ENCODE peak calls at places on chromosomes 11 and 22, in nine cellular contexts. H is spleen, N is neural progenitor cell, X is upper lobe of left lung, M is cardiac muscle cell, V is uterus, W is fibroblast of lung, Y is heart left ventricle, F is heart right ventricle. A is an unnamed sample. For H3K4me1, the result is how much of the 10 kb centered on the place peaks cover.

GRCh38 chr11:103904324-103904667 is 132.1 kb upstream of the DDI1 start:
- DNase-seq in Y (no peak), W (no peak), N (no peak), X (no peak), H (no peak), V (no peak), F (no peak), M (no peak), A (no peak)

GRCh38 chr22:28029201-28029948 is 110.3 kb upstream of the PITPNB start:
- DNase-seq in W (peak), H (peak), V (peak), F (peak), N (no peak), X (no peak), Y (peak), M (no peak), A (peak)

GRCh38 chr11:113884361-113884836 is 9.0 kb upstream of the USP28 start:
- DNase-seq in F (no peak), M (no peak), W (peak), X (no peak), H (no peak), Y (no peak), V (no peak), N (peak), A (no peak)

GRCh38 chr22:22928666-22929380 is 41.2 kb downstream of the IGLL5 start:
- DNase-seq in Y (peak), M (no peak), W (peak), X (no peak), N (no peak), F (peak), V (no peak), H (peak), A (peak)

GRCh38 chr11:122146475-122146874 is 30.5 kb upstream of the BLID start:
- DNase-seq in X (no peak), Y (no peak), F (no peak), M (no peak), H (no peak), N (no peak), W (no peak), V (no peak), A (no peak)

GRCh38 chr11:10688401-10688800 is 5.2 kb downstream of the IRAG1 start:
- DNase-seq in F (no peak), H (no peak), X (no peak), V (no peak), N (no peak), W (no peak), M (no peak), Y (no peak), A (no peak)

GRCh38 chr11:15117751-15118150 is 3.0 kb downstream of the INSC start:
- DNase-seq in Y (no peak), M (no peak), V (no peak), F (no peak), N (no peak), X (peak), H (no peak), W (no peak), A (no peak)

GRCh38 chr11:102451693-102452460 is 688 bp downstream of the TMEM123 start:
- DNase-seq in Y (peak), F (peak), X (peak), M (peak), V (peak), W (peak), H (peak), N (peak), A (peak)

GRCh38 chr11:131305005-131305404 is 65.4 kb upstream of the NTM start:
- DNase-seq in W (no peak), Y (no peak), F (no peak), M (no peak), H (no peak), V (no peak), N (no peak), X (no peak), A (no peak)

GRCh38 chr11:43687120-43687791 is 6.7 kb downstream of the HSD17B12 start:
- DNase-seq in F (peak), X (no peak), H (no peak), W (peak), N (no peak), V (peak), Y (peak), M (peak), A (peak)

GRCh38 chr11:126790550-126790981 is 210.0 kb downstream of the KIRREL3 start:
- DNase-seq in M (no peak), W (peak), F (no peak), X (no peak), N (peak), Y (no peak), V (no peak), H (no peak), A (no peak)

GRCh38 chr11:128474036-128474874 is 113.1 kb downstream of the ETS1 start:
- DNase-seq in M (no peak), W (no peak), V (no peak), F (no peak), Y (no peak), H (no peak), X (no peak), N (peak), A (no peak)
- H3K4me1 ChIP-seq in M (under half), W (half or more), V (under half), F (half or more), Y (half or more), H (half or more), X (half or more), N (under half), A (half or more)

DNA sequence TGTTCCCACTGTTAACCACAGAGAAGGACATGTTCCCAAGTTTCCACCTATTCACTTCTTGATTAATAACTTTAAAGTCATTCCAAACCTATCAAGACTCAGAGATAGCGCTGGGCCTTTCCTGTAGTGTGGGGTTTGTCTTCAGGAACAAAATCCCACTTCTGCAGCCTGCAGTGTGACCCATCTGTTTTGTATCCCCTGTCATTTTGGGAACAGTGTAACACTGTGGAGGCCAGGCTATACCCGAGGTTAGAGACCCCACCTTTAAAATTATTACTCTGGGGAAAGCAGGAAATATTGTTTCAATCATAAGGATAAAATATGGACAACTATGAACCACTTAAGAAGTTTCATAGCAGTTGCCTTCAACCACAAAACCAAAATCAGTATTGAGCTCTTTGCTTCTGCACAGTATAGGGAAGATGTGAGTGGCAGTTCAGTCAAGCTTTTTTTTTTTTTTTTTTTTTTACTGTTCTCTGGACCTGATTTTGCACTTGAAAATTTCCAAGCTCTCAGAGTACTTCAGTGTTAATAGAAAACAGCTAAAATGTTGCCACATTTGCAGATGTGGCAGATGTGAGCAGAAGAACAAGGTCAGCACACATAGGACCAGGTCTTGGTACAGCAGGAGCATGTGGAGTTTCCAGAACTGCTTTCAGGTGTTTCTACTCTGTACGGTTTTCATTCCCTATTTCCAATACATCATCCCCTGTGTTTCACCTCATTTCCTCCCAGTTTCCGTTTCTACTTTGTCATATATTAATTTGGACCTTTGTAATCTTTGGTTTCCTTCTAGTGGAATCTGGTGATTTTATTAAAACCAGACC is 121.5 kb downstream of the MAML2 start:
- DNase-seq in X (no peak), M (no peak), V (no peak), F (no peak), W (no peak), Y (no peak), N (no peak), H (no peak), A (no peak)
- H3K4me1 ChIP-seq in X (under half), M (half or more), V (under half), F (half or more), W (under half), Y (under half), N (under half), H (half or more), A (half or more)

GRCh38 chr11:77320351-77320750 is 18.9 kb upstream of the GDPD4 start:
- DNase-seq in H (no peak), W (no peak), Y (no peak), F (no peak), N (no peak), X (no peak), V (no peak), M (no peak), A (no peak)

GRCh38 chr11:77324508-77324907 is 23.0 kb upstream of the GDPD4 start:
- DNase-seq in W (peak), X (no peak), Y (no peak), H (no peak), M (no peak), V (no peak), F (no peak), N (no peak), A (no peak)

GRCh38 chr11:77325159-77325558 is 23.7 kb upstream of the GDPD4 start:
- DNase-seq in M (no peak), H (no peak), W (no peak), X (no peak), V (no peak), Y (no peak), N (no peak), F (no peak), A (no peak)

GRCh38 chr11:77322506-77322905 is 21.0 kb upstream of the GDPD4 start:
- DNase-seq in V (no peak), W (peak), H (no peak), M (no peak), Y (no peak), X (no peak), F (no peak), N (no peak), A (no peak)

GRCh38 chr11:77322926-77323590 is 21.6 kb upstream of the GDPD4 start:
- DNase-seq in F (no peak), H (no peak), M (no peak), V (no peak), W (no peak), Y (no peak), X (no peak), N (no peak), A (no peak)
- H3K4me1 ChIP-seq in F (under half), H (under half), M (under half), V (under half), W (under half), Y (under half), X (under half), N (under half), A (under half)

GRCh38 chr11:34345012-34345804 is 12.6 kb downstream of the ABTB2 start:
- DNase-seq in X (no peak), W (peak), H (no peak), F (peak), N (no peak), Y (no peak), M (no peak), V (peak), A (peak)
- H3K4me1 ChIP-seq in X (under half), W (under half), H (under half), F (half or more), N (under half), Y (under half), M (half or more), V (under half), A (half or more)

GRCh38 chr11:706957-707816 is 1.2 kb downstream of the EPS8L2 start:
- DNase-seq in H (no peak), Y (peak), N (peak), X (peak), W (peak), M (no peak), F (no peak), V (no peak), A (no peak)

GRCh38 chr11:706439-706956 is 467 bp downstream of the EPS8L2 start:
- DNase-seq in N (no peak), W (peak), H (no peak), Y (peak), V (no peak), M (no peak), X (no peak), F (no peak), A (no peak)

GRCh38 chr11:707817-708420 is 1.9 kb downstream of the EPS8L2 start:
- DNase-seq in H (no peak), X (peak), N (peak), M (peak), Y (peak), F (no peak), W (no peak), V (no peak), A (no peak)

GRCh38 chr11:708511-708910 is 2.5 kb downstream of the EPS8L2 start:
- DNase-seq in Y (peak), W (no peak), N (no peak), F (no peak), M (no peak), X (no peak), H (no peak), V (no peak), A (no peak)

DNA sequence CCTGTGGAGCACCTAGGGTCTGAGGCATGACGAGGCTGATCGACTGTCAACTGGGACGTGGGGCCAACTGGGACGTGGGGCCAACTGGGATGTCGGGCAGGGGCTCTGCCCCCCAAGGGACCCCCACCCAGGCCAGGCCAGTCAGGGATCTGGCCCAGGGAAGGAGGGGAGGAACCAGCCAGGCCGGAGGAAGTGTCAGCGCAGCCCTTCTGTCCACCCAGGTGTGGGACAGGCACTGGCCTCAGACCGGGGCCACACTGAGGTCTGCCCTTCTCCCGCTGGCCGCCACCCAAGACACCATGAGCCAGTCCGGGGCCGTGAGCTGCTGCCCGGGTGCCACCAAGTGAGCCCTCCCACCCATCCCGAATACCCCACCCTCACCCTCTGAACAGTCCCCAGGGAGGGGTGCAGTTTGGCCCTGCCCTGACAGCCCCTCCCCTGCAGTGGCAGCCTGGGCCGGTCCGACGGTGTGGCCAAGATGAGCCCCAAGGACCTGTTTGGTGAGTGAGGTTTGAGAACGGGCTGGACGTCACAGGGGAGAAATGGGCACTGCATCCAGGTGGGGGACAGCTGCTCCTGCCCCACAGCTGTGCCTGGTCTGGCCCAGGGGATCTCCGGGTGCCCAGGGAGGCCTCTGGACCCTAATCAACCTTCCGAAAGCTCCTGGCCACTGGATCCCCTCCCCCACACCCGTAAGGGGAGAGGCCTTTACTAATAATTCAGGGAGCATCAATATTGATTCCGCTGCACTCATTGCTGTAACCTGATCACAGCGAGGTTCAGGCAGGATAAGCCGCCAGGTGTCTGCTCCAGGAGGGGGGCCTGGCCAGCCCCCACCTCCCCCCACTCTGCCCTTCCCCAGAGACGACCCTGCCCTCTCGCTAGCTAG is 3.3 kb downstream of the EPS8L2 start:
- DNase-seq in W (no peak), X (no peak), H (no peak), F (no peak), Y (peak), M (no peak), N (no peak), V (no peak), A (no peak)
- H3K4me1 ChIP-seq in W (under half), X (under half), H (under half), F (under half), Y (under half), M (under half), N (under half), V (under half), A (under half)

DNA sequence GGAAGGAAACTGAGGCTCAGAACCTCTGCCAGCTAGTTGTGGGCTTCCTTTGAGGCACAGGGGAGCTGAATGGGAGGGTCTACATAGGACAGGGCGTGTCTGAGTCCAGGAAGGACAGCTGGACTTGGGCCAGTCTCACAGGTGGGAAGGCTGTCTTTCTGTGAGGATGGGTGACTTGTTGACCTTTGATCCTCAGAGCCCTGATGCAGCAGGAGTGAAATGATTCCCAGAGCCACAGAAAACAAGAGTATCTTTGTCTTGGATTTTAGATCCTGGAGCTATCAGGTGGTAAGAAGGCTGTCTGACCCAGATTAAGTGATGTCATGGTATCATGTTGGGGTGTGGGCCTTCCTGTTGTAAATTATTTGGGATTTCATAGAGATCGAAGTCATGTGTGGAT is 15.0 kb downstream of the PTPRJ start:
- DNase-seq in V (no peak), F (no peak), M (no peak), N (no peak), Y (no peak), X (no peak), W (no peak), H (peak), A (no peak)
- H3K4me1 ChIP-seq in V (under half), F (under half), M (under half), N (under half), Y (under half), X (under half), W (under half), H (half or more), A (under half)

GRCh38 chr22:25970348-25970995 is 198.8 kb upstream of the SEZ6L start:
- DNase-seq in F (peak), V (no peak), M (peak), Y (no peak), H (no peak), X (no peak), N (peak), W (no peak), A (peak)
- H3K4me1 ChIP-seq in F (under half), V (under half), M (under half), Y (under half), H (under half), X (under half), N (under half), W (under half), A (under half)

A was measured in left ventricle myocardium inferior.